ENCODE peak calls at places on chromosomes 3 and 15, in five cellular contexts. X is AG04450, R is GM23338, H is A172, W is GM20000. C is an unnamed sample.
A peak's percentile ranks its signal among the peaks of the same experiment; 100 is the strongest.

GRCh38 chr3:156859578-156859977 is 33.4 kb downstream of the LEKR1 start:
- DNase-seq in H (no peak), W (peak; percentile 9), X (no peak), R (no peak), C (no peak)

GRCh38 chr3:10758304-10759037 is 57.6 kb upstream of the SLC6A11 start:
- DNase-seq in H (peak; percentile 80), X (peak; percentile 36), R (peak; percentile 82), W (peak; percentile 82), C (peak; percentile 78)

GRCh38 chr15:90376789-90377188 is 11.3 kb upstream of the IQGAP1 start:
- DNase-seq in X (no peak), H (no peak), R (no peak), W (peak; percentile 24), C (no peak)

GRCh38 chr15:93943607-93944006 is 287.8 kb upstream of the MCTP2 start:
- DNase-seq in X (no peak), H (no peak), R (no peak), W (no peak), C (peak; percentile 31)

GRCh38 chr3:65385805-65386204 is 652.9 kb downstream of the MAGI1 start:
- DNase-seq in W (no peak), X (no peak), H (no peak), R (no peak), C (no peak)

GRCh38 chr3:58173670-58174472 is 36.9 kb downstream of the DNASE1L3 start:
- DNase-seq in R (peak; percentile 77), X (no peak), W (peak; percentile 72), H (no peak), C (peak; percentile 85)

GRCh38 chr3:33919312-33919711 is 120.9 kb downstream of the PDCD6IP start:
- DNase-seq in H (no peak), W (no peak), R (no peak), X (no peak), C (no peak)

GRCh38 chr3:114789803-114790202 is 357.3 kb downstream of the ZBTB20 start:
- DNase-seq in W (no peak), X (no peak), R (no peak), H (no peak), C (peak; percentile 83)

GRCh38 chr3:124993462-124993861 is 58.9 kb upstream of the MUC13 start:
- DNase-seq in W (no peak), R (no peak), H (no peak), X (no peak), C (no peak)

GRCh38 chr3:46881819-46882376 is 4.4 kb downstream of the PTH1R start:
- DNase-seq in R (peak; percentile 70), W (no peak), H (no peak), X (no peak), C (peak; percentile 7)

GRCh38 chr3:14785207-14786155 is 33.3 kb upstream of the FGD5 start:
- DNase-seq in H (no peak), W (no peak), X (no peak), R (no peak), C (no peak)